ENCODE peak calls at places on chromosomes 1 and 21, in five cellular contexts. L is NCI-H2029 treated with DMSO at 0.1 percent for 48 hours, N is esophagus muscularis mucosa, S is H9, H is HTR-8/SVneo. P is an unnamed sample.

GRCh38 chr1:117821782-117822447 is 107.5 kb downstream of the GDAP2 start:
- DNase-seq in S (no peak), N (no peak), H (no peak), L (peak), P (peak)

GRCh38 chr1:205743977-205744376 is 6.0 kb downstream of the NUCKS1 start:
- DNase-seq in L (no peak), N (no peak), H (no peak), S (no peak), P (no peak)

GRCh38 chr1:176643536-176643935 is 180.6 kb downstream of the PAPPA2 start:
- DNase-seq in L (peak), H (no peak), N (no peak), S (no peak), P (peak)

GRCh38 chr1:225847610-225848009 is 34.6 kb downstream of the TMEM63A start:
- DNase-seq in S (peak), N (no peak), H (no peak), L (peak), P (no peak)

GRCh38 chr1:38009088-38009840 is 3.3 kb upstream of the UTP11 start:
- DNase-seq in N (no peak), S (no peak), L (no peak), H (no peak), P (peak)

GRCh38 chr1:162722036-162722435 is 68.5 kb upstream of the HSD17B7 start:
- DNase-seq in L (no peak), H (no peak), S (no peak), N (no peak), P (no peak)

GRCh38 chr21:17781524-17781923 is 37.6 kb downstream of the C21orf91 start:
- DNase-seq in N (no peak), H (no peak), S (no peak), L (no peak), P (no peak)

GRCh38 chr1:244636488-244637259 is 16.3 kb upstream of the DESI2 start:
- DNase-seq in L (no peak), H (no peak), S (no peak), N (no peak), P (peak)

GRCh38 chr21:21436012-21436545 is 437.9 kb downstream of the NCAM2 start:
- DNase-seq in L (no peak), N (no peak), H (no peak), S (no peak), P (no peak)

GRCh38 chr1:88013485-88013884 is 670.6 kb upstream of the PKN2 start:
- DNase-seq in S (no peak), L (no peak), N (no peak), H (no peak), P (no peak)

GRCh38 chr21:42760977-42761751 is 107.7 kb downstream of the PDE9A start:
- DNase-seq in L (no peak), S (no peak), N (no peak), H (no peak), P (no peak)

GRCh38 chr1:220879509-220880366 is 495 bp downstream of the HLX start:
- DNase-seq in S (peak), H (peak), N (peak), L (no peak), P (peak)

GRCh38 chr1:165836664-165837482 is 9.5 kb downstream of the UCK2 start:
- DNase-seq in L (no peak), N (no peak), S (no peak), H (no peak), P (no peak)

GRCh38 chr1:173529106-173529505 is 52.0 kb downstream of the PRDX6 start:
- DNase-seq in L (no peak), H (no peak), N (no peak), S (no peak), P (no peak)

GRCh38 chr21:45971487-45972352 is 9.8 kb upstream of the COL6A1 start:
- DNase-seq in N (no peak), S (no peak), H (no peak), L (no peak), P (peak)

GRCh38 chr1:15985611-15986272 is 9.8 kb upstream of the ZBTB17 start:
- DNase-seq in H (no peak), L (no peak), N (no peak), S (no peak), P (no peak)

GRCh38 chr1:222815367-222815765 is 527 bp downstream of the DISP1 start:
- DNase-seq in L (peak), N (no peak), S (no peak), H (no peak), P (peak)

GRCh38 chr21:45508607-45509565 is 33.4 kb downstream of the SLC19A1 start:
- DNase-seq in H (no peak), L (no peak), S (no peak), N (no peak), P (no peak)

GRCh38 chr1:66282343-66282852 is 251.6 kb upstream of the SGIP1 start:
- DNase-seq in H (peak), L (no peak), S (no peak), N (no peak), P (no peak)

GRCh38 chr21:32308696-32309095 is 10.0 kb downstream of the MRAP start:
- DNase-seq in L (no peak), H (no peak), S (no peak), N (no peak), P (no peak)

GRCh38 chr1:43868741-43869067 is 64.9 kb upstream of the ARTN start:
- DNase-seq in H (no peak), N (no peak), L (peak), S (no peak), P (peak)